ENCODE peak calls at places on chromosomes 12 and 14, in nine cellular contexts. E is NCI-H1092 treated with DMSO at 0.1 percent for 48 hours, Y is left ventricle myocardium inferior, H is amniotic stem cell, O is cardiac fibroblast, J is astrocyte, W is bronchial epithelial cell, C is left colon, R is PC-9. Q is an unnamed sample.

GRCh38 chr12:122062832-122063690 is 15.5 kb upstream of the MLXIP start:
- DNase-seq in E (peak), Y (peak), H (peak), O (peak), J (peak), W (peak), C (peak), R (peak), Q (peak)

GRCh38 chr14:54688229-54688628 is 121.3 kb downstream of the SAMD4A start:
- DNase-seq in E (no peak), Y (no peak), H (no peak), O (no peak), J (no peak), W (no peak), C (no peak), R (no peak), Q (no peak)

GRCh38 chr12:96195845-96196451 is 1.8 kb downstream of the ELK3 start:
- DNase-seq in E (no peak), Y (no peak), H (peak), O (peak), J (peak), W (peak), C (no peak), R (peak), Q (no peak)

GRCh38 chr12:19223018-19223417 is 93.5 kb downstream of the PLEKHA5 start:
- DNase-seq in E (peak), Y (no peak), H (no peak), O (no peak), J (no peak), W (no peak), C (no peak), R (no peak), Q (no peak)

GRCh38 chr12:82099216-82099615 is 259.0 kb downstream of the CCDC59 start:
- DNase-seq in E (no peak), Y (no peak), H (no peak), O (no peak), J (peak), W (peak), C (no peak), R (no peak), Q (no peak)

GRCh38 chr12:50533971-50534370 is 29.2 kb downstream of the DIP2B start:
- DNase-seq in E (no peak), Y (no peak), H (no peak), O (peak), J (peak), W (no peak), C (no peak), R (no peak), Q (no peak)

GRCh38 chr14:52079239-52079956 is 10.5 kb upstream of the NID2 start:
- DNase-seq in E (no peak), Y (no peak), H (no peak), O (peak), J (peak), W (peak), C (no peak), R (peak), Q (no peak)

GRCh38 chr12:112299704-112300103 is 82.5 kb downstream of the HECTD4 start:
- DNase-seq in E (no peak), Y (no peak), H (no peak), O (no peak), J (no peak), W (no peak), C (no peak), R (no peak), Q (no peak)

GRCh38 chr12:125652689-125653088 is 587.5 kb downstream of the AACS start:
- DNase-seq in E (no peak), Y (no peak), H (no peak), O (no peak), J (no peak), W (no peak), C (no peak), R (no peak), Q (no peak)

GRCh38 chr14:95156765-95157194 is 549 bp downstream of the DICER1 start:
- DNase-seq in E (peak), Y (peak), H (peak), O (peak), J (peak), W (no peak), C (peak), R (peak), Q (peak)

GRCh38 chr12:59185291-59185690 is 265.0 kb upstream of the LRIG3 start:
- DNase-seq in E (no peak), Y (no peak), H (no peak), O (no peak), J (no peak), W (no peak), C (no peak), R (no peak), Q (no peak)

GRCh38 chr12:64625243-64626077 is 15.2 kb downstream of the RASSF3 start:
- DNase-seq in E (no peak), Y (peak), H (peak), O (peak), J (peak), W (peak), C (peak), R (peak), Q (peak)

GRCh38 chr14:56342419-56342901 is 224.2 kb downstream of the PELI2 start:
- DNase-seq in E (no peak), Y (no peak), H (peak), O (peak), J (peak), W (no peak), C (no peak), R (no peak), Q (no peak)

GRCh38 chr12:68237523-68238070 is 12.0 kb upstream of the IL26 start:
- DNase-seq in E (no peak), Y (no peak), H (no peak), O (peak), J (peak), W (no peak), C (no peak), R (no peak), Q (no peak)

GRCh38 chr12:113392988-113393579 is 10.6 kb downstream of the SDS start:
- DNase-seq in E (no peak), Y (no peak), H (no peak), O (peak), J (no peak), W (no peak), C (no peak), R (no peak), Q (peak)

GRCh38 chr12:45296046-45296586 is 80.2 kb downstream of the ANO6 start:
- DNase-seq in E (no peak), Y (no peak), H (no peak), O (no peak), J (no peak), W (no peak), C (no peak), R (no peak), Q (no peak)

GRCh38 chr14:77023001-77023996 is 5.2 kb downstream of the IRF2BPL start:
- DNase-seq in E (peak), Y (no peak), H (no peak), O (peak), J (peak), W (peak), C (peak), R (no peak), Q (no peak)

GRCh38 chr12:65876898-65877721 is 52.8 kb downstream of the HMGA2 start:
- DNase-seq in E (no peak), Y (no peak), H (no peak), O (peak), J (peak), W (no peak), C (no peak), R (peak), Q (no peak)

GRCh38 chr12:114305446-114305845 is 100.5 kb downstream of the TBX5 start:
- DNase-seq in E (no peak), Y (no peak), H (no peak), O (no peak), J (no peak), W (no peak), C (no peak), R (no peak), Q (no peak)

GRCh38 chr14:33307691-33308369 is 369.2 kb downstream of the NPAS3 start:
- DNase-seq in E (peak), Y (no peak), H (peak), O (peak), J (peak), W (no peak), C (no peak), R (no peak), Q (peak)

GRCh38 chr14:88323520-88324199 is 591 bp upstream of the KCNK10 start:
- DNase-seq in E (peak), Y (no peak), H (no peak), O (no peak), J (no peak), W (no peak), C (no peak), R (no peak), Q (no peak)

GRCh38 chr12:124007810-124008570 is 35.0 kb downstream of the ZNF664 start:
- DNase-seq in E (no peak), Y (no peak), H (no peak), O (no peak), J (peak), W (peak), C (no peak), R (no peak), Q (no peak)

GRCh38 chr12:98373982-98374381 is 141.4 kb upstream of the TMPO start:
- DNase-seq in E (peak), Y (no peak), H (no peak), O (peak), J (no peak), W (no peak), C (no peak), R (no peak), Q (no peak)

GRCh38 chr12:123050331-123050809 is 69.9 kb downstream of the ARL6IP4 start:
- DNase-seq in E (no peak), Y (peak), H (no peak), O (peak), J (peak), W (peak), C (no peak), R (no peak), Q (peak)

GRCh38 chr14:99687284-99688209 is 3.4 kb downstream of the CYP46A1 start:
- DNase-seq in E (no peak), Y (no peak), H (no peak), O (no peak), J (no peak), W (peak), C (no peak), R (peak), Q (no peak)

GRCh38 chr12:94753071-94753779 is 102.9 kb upstream of the TMCC3 start:
- DNase-seq in E (no peak), Y (no peak), H (no peak), O (peak), J (peak), W (peak), C (no peak), R (no peak), Q (peak)